ENCODE peak calls at places on chromosomes 16 and 17, in five cellular contexts. One of them, this sample, is unnamed.

GRCh38 chr17:44932526-44933097 is 15.0 kb downstream of the KIF18B start:
- DNase-seq in kidney: peak; percentile 34
- DNase-seq in lower lobe of right lung: peak; percentile 13
- DNase-seq in vagina: no peak
- DNase-seq in Panc1: no peak
- DNase-seq in this sample: no peak

GRCh38 chr17:64736804-64737492 is 74.8 kb upstream of the SMURF2 start:
- DNase-seq in kidney: no peak
- DNase-seq in lower lobe of right lung: no peak
- DNase-seq in vagina: no peak
- DNase-seq in Panc1: no peak
- DNase-seq in this sample: peak; percentile 5

GRCh38 chr17:38735161-38735997 is 5.2 kb downstream of the CISD3 start:
- DNase-seq in kidney: peak; percentile 85
- DNase-seq in lower lobe of right lung: peak; percentile 74
- DNase-seq in vagina: no peak
- DNase-seq in Panc1: no peak
- DNase-seq in this sample: no peak

GRCh38 chr16:87461466-87461975 is 31.3 kb downstream of the ZCCHC14 start:
- DNase-seq in kidney: peak; percentile 94
- DNase-seq in lower lobe of right lung: peak; percentile 94
- DNase-seq in vagina: no peak
- DNase-seq in Panc1: peak; percentile 87
- DNase-seq in this sample: peak; percentile 79

GRCh38 chr17:73210002-73210678 is 17.3 kb downstream of the COG1 start:
- DNase-seq in kidney: no peak
- DNase-seq in lower lobe of right lung: no peak
- DNase-seq in vagina: no peak
- DNase-seq in Panc1: no peak
- DNase-seq in this sample: no peak

GRCh38 chr16:48366165-48367093 is 18.8 kb downstream of the SIAH1 start:
- DNase-seq in kidney: no peak
- DNase-seq in lower lobe of right lung: no peak
- DNase-seq in vagina: no peak
- DNase-seq in Panc1: peak; percentile 71
- DNase-seq in this sample: peak; percentile 68

GRCh38 chr17:6164996-6165395 is 94.8 kb downstream of the WSCD1 start:
- DNase-seq in kidney: no peak
- DNase-seq in lower lobe of right lung: no peak
- DNase-seq in vagina: no peak
- DNase-seq in Panc1: no peak
- DNase-seq in this sample: no peak

GRCh38 chr16:59400830-59401229 is 666.7 kb upstream of the GOT2 start:
- DNase-seq in kidney: no peak
- DNase-seq in lower lobe of right lung: no peak
- DNase-seq in vagina: no peak
- DNase-seq in Panc1: no peak
- DNase-seq in this sample: no peak

GRCh38 chr16:67248401-67249177 is at the start of gene SLC9A5:
- DNase-seq in kidney: peak; percentile 85
- DNase-seq in lower lobe of right lung: peak; percentile 54
- DNase-seq in vagina: no peak
- DNase-seq in Panc1: no peak
- DNase-seq in this sample: no peak

GRCh38 chr17:62162898-62163297 is 97.8 kb upstream of the MED13 start:
- DNase-seq in kidney: no peak
- DNase-seq in lower lobe of right lung: no peak
- DNase-seq in vagina: no peak
- DNase-seq in Panc1: no peak
- DNase-seq in this sample: no peak

GRCh38 chr16:67174706-67175231 is 4.4 kb downstream of the NOL3 start:
- DNase-seq in kidney: peak; percentile 82
- DNase-seq in lower lobe of right lung: no peak
- DNase-seq in vagina: no peak
- DNase-seq in Panc1: no peak
- DNase-seq in this sample: no peak

GRCh38 chr17:59845595-59846390 is 47.0 kb downstream of the TUBD1 start:
- DNase-seq in kidney: peak; percentile 46
- DNase-seq in lower lobe of right lung: peak; percentile 55
- DNase-seq in vagina: no peak
- DNase-seq in Panc1: peak; percentile 88
- DNase-seq in this sample: peak; percentile 99

GRCh38 chr17:76469991-76470739 is 2.8 kb downstream of the AANAT start:
- DNase-seq in kidney: no peak
- DNase-seq in lower lobe of right lung: peak; percentile 39
- DNase-seq in vagina: no peak
- DNase-seq in Panc1: no peak
- DNase-seq in this sample: no peak

GRCh38 chr16:63188076-63188771 is 1152.0 kb upstream of the CDH8 start:
- DNase-seq in kidney: no peak
- DNase-seq in lower lobe of right lung: no peak
- DNase-seq in vagina: no peak
- DNase-seq in Panc1: no peak
- DNase-seq in this sample: no peak

GRCh38 chr16:35562471-35562870 is 2103.1 kb downstream of the TP53TG3F start:
- DNase-seq in kidney: no peak
- DNase-seq in lower lobe of right lung: no peak
- DNase-seq in vagina: no peak
- DNase-seq in Panc1: no peak
- DNase-seq in this sample: no peak

GRCh38 chr16:72836985-72837384 is 210.9 kb downstream of the ZFHX3 start:
- DNase-seq in kidney: no peak
- DNase-seq in lower lobe of right lung: no peak
- DNase-seq in vagina: no peak
- DNase-seq in Panc1: no peak
- DNase-seq in this sample: no peak

GRCh38 chr16:86277236-86277635 is 233.1 kb upstream of the FOXF1 start:
- DNase-seq in kidney: no peak
- DNase-seq in lower lobe of right lung: no peak
- DNase-seq in vagina: no peak
- DNase-seq in Panc1: no peak
- DNase-seq in this sample: no peak

GRCh38 chr16:12757546-12757945 is 46.1 kb downstream of the CPPED1 start:
- DNase-seq in kidney: no peak
- DNase-seq in lower lobe of right lung: no peak
- DNase-seq in vagina: no peak
- DNase-seq in Panc1: no peak
- DNase-seq in this sample: no peak

GRCh38 chr16:55494994-55495421 is 13.9 kb upstream of the LPCAT2 start:
- DNase-seq in kidney: no peak
- DNase-seq in lower lobe of right lung: no peak
- DNase-seq in vagina: peak; percentile 88
- DNase-seq in Panc1: no peak
- DNase-seq in this sample: peak; percentile 55

GRCh38 chr17:81976332-81977210 is 858 bp upstream of the ASPSCR1 start:
- DNase-seq in kidney: peak; percentile 85
- DNase-seq in lower lobe of right lung: peak; percentile 76
- DNase-seq in vagina: no peak
- DNase-seq in Panc1: no peak
- DNase-seq in this sample: no peak

GRCh38 chr17:42674755-42675347 is 1.9 kb downstream of the PLEKHH3 start:
- DNase-seq in kidney: peak; percentile 78
- DNase-seq in lower lobe of right lung: no peak
- DNase-seq in vagina: no peak
- DNase-seq in Panc1: no peak
- DNase-seq in this sample: no peak

GRCh38 chr17:80761421-80761871 is 216.8 kb downstream of the RPTOR start:
- DNase-seq in kidney: no peak
- DNase-seq in lower lobe of right lung: no peak
- DNase-seq in vagina: no peak
- DNase-seq in Panc1: no peak
- DNase-seq in this sample: no peak

GRCh38 chr17:55743103-55743679 is 7.7 kb upstream of the PCTP start:
- DNase-seq in kidney: no peak
- DNase-seq in lower lobe of right lung: no peak
- DNase-seq in vagina: no peak
- DNase-seq in Panc1: no peak
- DNase-seq in this sample: peak; percentile 66

GRCh38 chr17:44084921-44085320 is 14.4 kb downstream of the G6PC3 start:
- DNase-seq in kidney: no peak
- DNase-seq in lower lobe of right lung: no peak
- DNase-seq in vagina: no peak
- DNase-seq in Panc1: no peak
- DNase-seq in this sample: no peak

GRCh38 chr17:14919580-14920160 is 345.5 kb downstream of the PMP22 start:
- DNase-seq in kidney: no peak
- DNase-seq in lower lobe of right lung: no peak
- DNase-seq in vagina: no peak
- DNase-seq in Panc1: no peak
- DNase-seq in this sample: no peak

GRCh38 chr17:74199306-74200092 is 4.0 kb upstream of the RPL38 start:
- DNase-seq in kidney: peak; percentile 84
- DNase-seq in lower lobe of right lung: peak; percentile 78
- DNase-seq in vagina: no peak
- DNase-seq in Panc1: no peak
- DNase-seq in this sample: no peak

GRCh38 chr16:68422396-68422964 is 25.8 kb downstream of the SMPD3 start:
- DNase-seq in kidney: no peak
- DNase-seq in lower lobe of right lung: no peak
- DNase-seq in vagina: no peak
- DNase-seq in Panc1: no peak
- DNase-seq in this sample: no peak
- H3K27ac ChIP-seq in kidney: no peak overlapping the region
- H3K27ac ChIP-seq in lower lobe of right lung: no peak overlapping the region
- H3K27ac ChIP-seq in vagina: no peak overlapping the region
- H3K27ac ChIP-seq in Panc1: no peak overlapping the region
- H3K27ac ChIP-seq in this sample: no peak overlapping the region

DNA sequence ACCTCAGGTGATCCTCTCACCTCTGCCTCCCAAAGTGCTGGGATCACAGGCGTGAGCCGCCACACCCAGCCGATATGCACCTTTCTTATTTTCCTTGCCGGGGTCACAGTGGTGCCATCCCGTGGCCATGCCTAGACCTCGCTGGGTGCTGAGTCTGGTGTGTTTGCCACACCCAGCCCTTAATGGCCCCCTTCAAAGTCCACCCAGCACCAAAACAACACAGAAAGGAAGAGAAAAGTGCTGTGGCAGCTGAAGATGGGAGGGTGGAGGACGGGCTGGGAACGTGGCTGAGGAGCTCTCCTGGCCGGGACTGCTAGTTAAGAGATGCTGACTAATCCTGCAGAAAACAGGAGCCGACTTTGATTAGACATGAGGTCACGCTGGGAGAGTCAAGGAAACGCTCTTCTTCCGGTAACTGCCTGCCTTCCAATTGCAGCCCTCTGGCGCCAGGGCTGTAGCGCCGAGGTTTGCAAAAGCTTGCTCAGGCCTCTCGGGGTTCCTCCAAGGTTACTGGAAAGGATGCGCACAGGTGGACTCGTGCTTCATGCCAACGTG is 10.9 kb downstream of the SLC43A2 start:
- DNase-seq in kidney: no peak
- DNase-seq in lower lobe of right lung: no peak
- DNase-seq in vagina: no peak
- DNase-seq in Panc1: no peak
- DNase-seq in this sample: no peak
- H3K27ac ChIP-seq in kidney: no peak overlapping the region
- H3K27ac ChIP-seq in lower lobe of right lung: peak overlapping the region; percentile 56
- H3K27ac ChIP-seq in vagina: no peak overlapping the region
- H3K27ac ChIP-seq in Panc1: no peak overlapping the region
- H3K27ac ChIP-seq in this sample: no peak overlapping the region

GRCh38 chr17:40089085-40089895 is 11.1 kb downstream of the NR1D1 start:
- DNase-seq in kidney: no peak
- DNase-seq in lower lobe of right lung: no peak
- DNase-seq in vagina: no peak
- DNase-seq in Panc1: no peak
- DNase-seq in this sample: no peak
- H3K27ac ChIP-seq in kidney: no peak overlapping the region
- H3K27ac ChIP-seq in lower lobe of right lung: no peak overlapping the region
- H3K27ac ChIP-seq in vagina: peak overlapping the region; percentile 98
- H3K27ac ChIP-seq in Panc1: no peak overlapping the region
- H3K27ac ChIP-seq in this sample: no peak overlapping the region

GRCh38 chr16:2691491-2692248 is 9.3 kb downstream of the KCTD5 start:
- DNase-seq in kidney: peak; percentile 68
- DNase-seq in lower lobe of right lung: no peak
- DNase-seq in vagina: no peak
- DNase-seq in Panc1: no peak
- DNase-seq in this sample: no peak
- H3K27ac ChIP-seq in kidney: no peak overlapping the region
- H3K27ac ChIP-seq in lower lobe of right lung: no peak overlapping the region
- H3K27ac ChIP-seq in vagina: no peak overlapping the region
- H3K27ac ChIP-seq in Panc1: no peak overlapping the region
- H3K27ac ChIP-seq in this sample: no peak overlapping the region

GRCh38 chr16:1641261-1641660 is 29.1 kb downstream of the CRAMP1 start:
- DNase-seq in kidney: no peak
- DNase-seq in lower lobe of right lung: no peak
- DNase-seq in vagina: no peak
- DNase-seq in Panc1: no peak
- DNase-seq in this sample: no peak
- H3K27ac ChIP-seq in kidney: no peak overlapping the region
- H3K27ac ChIP-seq in lower lobe of right lung: no peak overlapping the region
- H3K27ac ChIP-seq in vagina: no peak overlapping the region
- H3K27ac ChIP-seq in Panc1: no peak overlapping the region
- H3K27ac ChIP-seq in this sample: no peak overlapping the region

GRCh38 chr17:17364338-17364667 is 61.1 kb downstream of the NT5M start:
- DNase-seq in kidney: peak; percentile 66
- DNase-seq in lower lobe of right lung: no peak
- DNase-seq in vagina: no peak
- DNase-seq in Panc1: no peak
- DNase-seq in this sample: no peak
- H3K27ac ChIP-seq in kidney: no peak overlapping the region
- H3K27ac ChIP-seq in lower lobe of right lung: peak overlapping the region; percentile 67
- H3K27ac ChIP-seq in vagina: no peak overlapping the region
- H3K27ac ChIP-seq in Panc1: no peak overlapping the region
- H3K27ac ChIP-seq in this sample: no peak overlapping the region

DNA sequence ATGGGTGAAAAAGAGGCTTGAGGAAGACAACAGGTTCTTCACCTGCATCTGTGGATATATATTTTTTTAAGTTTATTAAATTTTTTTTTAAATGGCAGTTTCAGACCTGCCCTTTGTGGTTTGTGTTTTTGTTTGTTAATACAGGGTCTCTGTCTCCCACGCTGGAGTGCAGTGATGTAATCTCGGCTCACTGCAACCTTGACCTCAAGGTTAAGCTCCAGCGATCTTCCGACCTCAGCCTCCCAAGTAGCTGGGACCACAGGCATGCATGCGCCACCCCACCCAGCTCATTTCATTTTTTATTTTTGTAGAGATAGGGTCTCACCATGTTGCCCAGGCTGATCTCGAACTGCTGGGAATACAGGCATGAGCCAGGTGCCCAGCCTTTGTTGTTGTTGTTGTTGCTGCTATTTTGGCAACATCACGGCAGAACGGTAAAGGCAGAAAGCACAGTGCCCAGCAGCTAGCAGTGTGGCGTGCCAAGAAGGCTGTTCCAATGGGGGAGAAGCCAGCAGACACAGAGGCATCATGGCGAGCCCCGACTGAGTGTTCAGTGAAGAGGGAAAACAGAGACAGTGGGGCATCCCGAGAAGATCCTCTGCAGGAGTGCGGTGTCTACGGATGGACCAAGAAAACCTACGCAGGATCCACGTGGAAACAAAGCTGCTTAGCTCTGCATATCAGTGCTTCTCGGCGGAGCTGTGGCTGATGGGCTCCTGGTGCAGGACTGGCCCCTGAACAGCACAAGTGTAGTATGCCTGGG is 19.6 kb downstream of the TMC6 start:
- DNase-seq in kidney: peak; percentile 12
- DNase-seq in lower lobe of right lung: no peak
- DNase-seq in vagina: no peak
- DNase-seq in Panc1: no peak
- DNase-seq in this sample: no peak
- H3K27ac ChIP-seq in kidney: no peak overlapping the region
- H3K27ac ChIP-seq in lower lobe of right lung: no peak overlapping the region
- H3K27ac ChIP-seq in vagina: no peak overlapping the region
- H3K27ac ChIP-seq in Panc1: no peak overlapping the region
- H3K27ac ChIP-seq in this sample: no peak overlapping the region